ENCODE peak calls at places on chromosome 19, in nine cellular contexts. P, Q, Z, D, A, J, T, S and X are unnamed samples.

GRCh38 chr19:13076787-13077186 is 25.9 kb downstream of the LYL1 start:
- DNase-seq in A (no peak), S (no peak), Q (no peak), J (no peak), Z (no peak), T (no peak), P (no peak), D (no peak), X (no peak)

GRCh38 chr19:32675720-32676185 is at the start of gene RGS9BP:
- DNase-seq in D (peak), Q (peak), Z (peak), J (peak), T (peak), P (peak), S (peak), A (peak), X (no peak)

GRCh38 chr19:41967056-41967783 is 8.1 kb upstream of the RABAC1 start:
- DNase-seq in T (no peak), Z (no peak), D (no peak), A (no peak), S (no peak), J (no peak), Q (no peak), P (no peak), X (no peak)

GRCh38 chr19:37817180-37817911 is 38.0 kb upstream of the ZNF573 start:
- DNase-seq in Q (peak), P (peak), T (peak), A (peak), D (peak), Z (peak), S (peak), J (peak), X (no peak)

GRCh38 chr19:10113964-10114650 is 2.6 kb downstream of the P2RY11 start:
- DNase-seq in A (no peak), S (no peak), P (no peak), T (no peak), Q (no peak), D (no peak), J (no peak), Z (no peak), X (no peak)

GRCh38 chr19:41355802-41356201 is 2.1 kb upstream of the TGFB1 start:
- DNase-seq in Q (no peak), S (no peak), A (no peak), D (no peak), J (no peak), T (no peak), P (no peak), Z (no peak), X (no peak)

GRCh38 chr19:13756210-13756609 is 8.1 kb upstream of the MRI1 start:
- DNase-seq in D (no peak), J (no peak), Q (no peak), P (no peak), S (no peak), A (no peak), T (no peak), Z (no peak), X (no peak)

GRCh38 chr19:46618670-46619231 is 6.1 kb downstream of the PTGIR start:
- DNase-seq in A (peak), S (no peak), T (no peak), Z (peak), Q (peak), P (no peak), D (peak), J (no peak), X (no peak)

GRCh38 chr19:50175924-50176323 is 12.8 kb upstream of the IZUMO2 start:
- DNase-seq in T (no peak), P (no peak), S (no peak), J (no peak), D (no peak), A (no peak), Z (no peak), Q (no peak), X (no peak)

GRCh38 chr19:45385392-45386221 is 15.2 kb upstream of the ERCC2 start:
- DNase-seq in J (no peak), S (no peak), Z (no peak), T (no peak), Q (no peak), P (no peak), D (no peak), A (no peak), X (no peak)

GRCh38 chr19:45380107-45380506 is 9.7 kb upstream of the ERCC2 start:
- DNase-seq in P (no peak), S (no peak), T (no peak), A (no peak), Z (no peak), J (no peak), Q (no peak), D (no peak), X (no peak)

DNA sequence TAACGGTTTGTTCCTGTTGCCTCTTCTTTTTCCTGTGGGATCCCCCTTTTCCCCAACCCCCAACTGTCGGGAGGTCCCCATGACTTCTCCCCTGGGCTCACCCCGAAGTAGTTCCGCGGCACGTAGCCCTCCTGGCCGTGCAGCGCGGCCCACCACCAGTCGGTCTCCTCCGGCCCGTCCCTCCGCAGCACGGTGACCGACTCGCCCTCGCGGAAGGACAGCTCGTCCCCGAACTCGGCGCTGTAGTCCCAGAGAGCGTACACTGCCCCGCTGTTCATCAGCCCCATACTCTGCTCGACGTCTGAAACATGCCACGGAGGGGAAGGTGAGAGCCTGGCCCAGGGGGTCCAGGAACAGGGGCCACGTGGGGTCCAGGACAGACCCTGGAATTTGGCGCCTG is 12.1 kb upstream of the ERCC2 start:
- DNase-seq in A (no peak), Q (no peak), Z (no peak), T (no peak), J (no peak), D (no peak), S (no peak), P (no peak), X (no peak)
- H3K4me3 ChIP-seq in A (no peak), Q (no peak), Z (no peak), T (no peak), J (no peak), D (no peak), S (no peak), P (no peak), X (no peak)

GRCh38 chr19:35977446-35978222 is 17.4 kb upstream of the SDHAF1 start:
- DNase-seq in S (no peak), T (no peak), J (no peak), A (no peak), P (no peak), D (no peak), Z (no peak), Q (no peak), X (no peak)
- TF ChIP-seq CTCF in S (no peak), T (no peak), J (no peak), A (peak), P (no peak), D (no peak), Z (no peak), Q (no peak), X (no peak)

DNA sequence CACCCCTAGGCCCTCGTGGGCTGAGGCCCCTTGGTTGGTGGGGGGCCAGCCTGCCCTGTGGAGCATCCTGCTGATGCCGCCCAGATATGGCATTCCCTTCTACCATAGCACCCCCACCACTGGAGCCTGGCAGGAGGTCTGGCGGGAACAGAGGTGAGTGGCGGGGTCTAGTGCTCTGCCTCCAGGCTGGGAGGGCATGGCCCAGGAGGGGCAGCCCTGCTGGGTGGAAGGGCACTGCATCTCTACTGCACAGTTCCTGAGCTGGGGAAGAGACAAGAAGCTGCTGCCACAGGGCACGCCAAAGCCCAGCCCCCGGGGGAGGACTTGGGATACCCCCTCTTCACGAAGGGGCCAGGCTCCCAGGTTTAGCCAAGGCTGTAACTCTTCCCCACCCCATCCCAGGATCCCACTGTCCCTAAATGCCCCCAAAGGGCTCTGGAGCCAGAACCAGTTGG is 2.4 kb upstream of the KMT2B start:
- DNase-seq in D (no peak), Q (no peak), P (no peak), A (no peak), S (no peak), J (no peak), Z (no peak), T (no peak), X (no peak)
- H3K4me3 ChIP-seq in D (no peak), Q (no peak), P (no peak), A (no peak), S (no peak), J (peak), Z (no peak), T (no peak), X (no peak)

GRCh38 chr19:11291991-11292390 is 4.0 kb upstream of the TSPAN16 start:
- DNase-seq in A (no peak), D (no peak), Q (no peak), P (no peak), S (no peak), J (no peak), Z (no peak), T (no peak), X (no peak)

GRCh38 chr19:11295180-11295579 is 780 bp upstream of the TSPAN16 start:
- DNase-seq in D (no peak), J (no peak), Z (no peak), Q (no peak), T (no peak), A (no peak), S (no peak), P (no peak), X (no peak)

GRCh38 chr19:11296264-11296663 is 304 bp downstream of the TSPAN16 start:
- DNase-seq in T (no peak), A (no peak), D (peak), P (no peak), Z (peak), J (no peak), S (no peak), Q (peak), X (no peak)

GRCh38 chr19:11293468-11294389 is 2.2 kb upstream of the TSPAN16 start:
- DNase-seq in J (peak), T (peak), A (peak), Z (peak), S (peak), D (peak), Q (peak), P (peak), X (peak)

DNA sequence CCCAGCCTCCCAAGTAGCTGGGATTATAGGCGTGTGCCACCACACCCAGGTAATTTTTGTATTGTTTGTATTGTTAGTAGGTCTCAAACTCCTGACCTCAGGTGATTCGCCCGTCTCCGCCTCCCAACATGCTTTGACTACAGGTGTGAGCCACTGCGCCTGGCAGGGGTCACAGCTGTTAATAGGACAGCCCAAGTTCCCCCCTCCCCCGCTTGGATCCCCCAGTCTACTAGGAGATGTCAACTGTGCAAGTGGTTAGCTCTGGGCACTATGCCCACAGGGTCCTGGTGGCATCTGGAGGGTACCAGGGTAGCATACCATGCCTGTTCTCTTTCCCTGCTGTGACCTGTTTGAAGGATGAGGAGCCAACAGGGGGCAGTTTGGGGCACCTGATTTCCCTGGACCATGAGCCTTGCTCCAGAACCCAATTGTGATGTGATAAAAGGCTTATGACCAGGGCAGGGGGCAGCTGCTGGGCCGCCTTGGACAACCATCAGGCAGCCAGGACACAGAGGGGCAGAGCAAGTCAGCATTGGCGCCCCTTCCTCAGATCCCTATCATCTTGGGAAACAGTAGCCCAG is at the start of gene TSPAN16:
- DNase-seq in A (no peak), D (no peak), P (no peak), S (no peak), J (peak), T (no peak), Z (no peak), Q (no peak), X (no peak)
- TF ChIP-seq CTCF in A (peak), D (no peak), P (no peak), S (no peak), J (no peak), T (no peak), Z (peak), Q (peak), X (no peak)

GRCh38 chr19:18159810-18160209 is 6.8 kb downstream of the PIK3R2 start:
- DNase-seq in D (no peak), Q (no peak), P (no peak), Z (no peak), S (no peak), A (no peak), T (no peak), J (no peak), X (no peak)

GRCh38 chr19:18160441-18160791 is 7.5 kb downstream of the PIK3R2 start:
- DNase-seq in P (no peak), Q (no peak), J (no peak), S (no peak), T (no peak), D (no peak), A (no peak), Z (no peak), X (no peak)

GRCh38 chr19:18164072-18164471 is 9.5 kb upstream of the IFI30 start:
- DNase-seq in D (no peak), P (no peak), S (no peak), Z (no peak), T (no peak), Q (no peak), A (no peak), J (no peak), X (no peak)

GRCh38 chr19:18160792-18161690 is 8.1 kb downstream of the PIK3R2 start:
- DNase-seq in S (peak), P (no peak), Q (peak), D (peak), J (peak), T (peak), A (peak), Z (peak), X (no peak)

GRCh38 chr19:18161691-18162039 is 8.7 kb downstream of the PIK3R2 start:
- DNase-seq in D (no peak), P (no peak), Q (no peak), Z (no peak), S (no peak), J (no peak), A (no peak), T (no peak), X (no peak)
- H3K4me3 ChIP-seq in D (peak), P (peak), Q (peak), Z (peak), S (peak), J (peak), A (peak), T (peak), X (no peak)

GRCh38 chr19:20558011-20558410 is 7.6 kb downstream of the ZNF737 start:
- DNase-seq in Z (no peak), D (no peak), A (no peak), S (no peak), J (no peak), P (no peak), T (peak), Q (no peak), X (no peak)
- TF ChIP-seq CTCF in Z (no peak), D (no peak), A (no peak), S (no peak), J (no peak), P (no peak), T (peak), Q (no peak), X (no peak)

GRCh38 chr19:7197169-7197759 is 97.0 kb downstream of the INSR start:
- DNase-seq in T (peak), Z (peak), Q (peak), J (peak), A (peak), D (peak), P (peak), S (peak), X (peak)
- H3K4me3 ChIP-seq in T (peak), Z (peak), Q (peak), J (peak), A (peak), D (peak), P (peak), S (peak), X (peak)

GRCh38 chr19:55132453-55133129 is 15.2 kb upstream of the PPP1R12C start:
- DNase-seq in D (no peak), Q (no peak), S (no peak), A (no peak), T (no peak), P (no peak), J (no peak), Z (no peak), X (no peak)
- TF ChIP-seq CTCF in D (no peak), Q (no peak), S (no peak), A (peak), T (no peak), P (no peak), J (no peak), Z (peak), X (peak)

DNA sequence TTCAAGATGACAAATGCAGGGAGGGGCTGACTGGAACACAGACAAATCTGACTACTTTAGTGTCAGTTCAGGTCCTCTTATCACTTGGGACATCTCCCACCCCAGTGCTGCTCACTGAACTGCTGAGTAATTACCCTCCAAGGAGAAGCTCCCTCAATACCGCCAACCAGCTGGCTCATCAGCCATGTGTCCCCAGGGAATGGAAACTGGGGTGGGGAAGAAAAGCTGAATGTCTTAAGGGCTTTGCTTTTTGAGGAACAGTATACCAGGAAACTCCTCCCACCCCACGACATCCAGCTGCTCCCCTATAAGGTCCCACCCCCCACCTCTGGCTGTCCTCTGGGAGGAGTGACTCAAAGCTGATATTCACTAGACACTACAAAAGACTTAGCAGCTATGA is 2.0 kb downstream of the ZNF823 start:
- DNase-seq in Z (peak), T (peak), Q (peak), S (peak), A (peak), D (peak), P (peak), J (no peak), X (no peak)
- H3K4me3 ChIP-seq in Z (peak), T (peak), Q (no peak), S (peak), A (no peak), D (no peak), P (no peak), J (no peak), X (no peak)